ENCODE peak calls at places on chromosomes 16 and 17, in six cellular contexts. One of them, this sample, is unnamed.

GRCh38 chr16:83031524-83031923 is 404.8 kb downstream of the CDH13 start:
- DNase-seq in HCT116: no peak
- DNase-seq in HepG2: no peak
- DNase-seq in K562: no peak
- DNase-seq in H1: no peak
- DNase-seq in NT2/D1: no peak
- DNase-seq in this sample: no peak

GRCh38 chr16:55175389-55175788 is 148.6 kb upstream of the IRX6 start:
- DNase-seq in HCT116: no peak
- DNase-seq in HepG2: no peak
- DNase-seq in K562: no peak
- DNase-seq in H1: no peak
- DNase-seq in NT2/D1: no peak
- DNase-seq in this sample: no peak

GRCh38 chr16:75252049-75252864 is 833 bp upstream of the BCAR1 start:
- DNase-seq in HCT116: no peak
- DNase-seq in HepG2: no peak
- DNase-seq in K562: no peak
- DNase-seq in H1: no peak
- DNase-seq in NT2/D1: no peak
- DNase-seq in this sample: no peak

GRCh38 chr16:83627996-83628395 is 179.8 kb upstream of the HSBP1 start:
- DNase-seq in HCT116: no peak
- DNase-seq in HepG2: no peak
- DNase-seq in K562: no peak
- DNase-seq in H1: no peak
- DNase-seq in NT2/D1: no peak
- DNase-seq in this sample: no peak

GRCh38 chr17:64216385-64217248 is 46.4 kb downstream of the TEX2 start:
- DNase-seq in HCT116: no peak
- DNase-seq in HepG2: peak
- DNase-seq in K562: peak
- DNase-seq in H1: no peak
- DNase-seq in NT2/D1: no peak
- DNase-seq in this sample: peak

GRCh38 chr17:41322903-41323895 is 7.7 kb upstream of the KRTAP17-1 start:
- DNase-seq in HCT116: no peak
- DNase-seq in HepG2: no peak
- DNase-seq in K562: no peak
- DNase-seq in H1: no peak
- DNase-seq in NT2/D1: no peak
- DNase-seq in this sample: no peak

GRCh38 chr16:69314534-69314933 is 3.4 kb downstream of the VPS4A start:
- DNase-seq in HCT116: no peak
- DNase-seq in HepG2: no peak
- DNase-seq in K562: no peak
- DNase-seq in H1: no peak
- DNase-seq in NT2/D1: no peak
- DNase-seq in this sample: no peak

GRCh38 chr17:44910231-44911106 is 4.8 kb downstream of the GFAP start:
- DNase-seq in HCT116: no peak
- DNase-seq in HepG2: no peak
- DNase-seq in K562: no peak
- DNase-seq in H1: no peak
- DNase-seq in NT2/D1: no peak
- DNase-seq in this sample: no peak

GRCh38 chr17:74862108-74862901 is 2.6 kb upstream of the GRIN2C start:
- DNase-seq in HCT116: no peak
- DNase-seq in HepG2: peak
- DNase-seq in K562: peak
- DNase-seq in H1: no peak
- DNase-seq in NT2/D1: no peak
- DNase-seq in this sample: no peak

GRCh38 chr16:67608367-67608766 is 36.6 kb upstream of the CARMIL2 start:
- DNase-seq in HCT116: no peak
- DNase-seq in HepG2: no peak
- DNase-seq in K562: no peak
- DNase-seq in H1: no peak
- DNase-seq in NT2/D1: no peak
- DNase-seq in this sample: no peak

DNA sequence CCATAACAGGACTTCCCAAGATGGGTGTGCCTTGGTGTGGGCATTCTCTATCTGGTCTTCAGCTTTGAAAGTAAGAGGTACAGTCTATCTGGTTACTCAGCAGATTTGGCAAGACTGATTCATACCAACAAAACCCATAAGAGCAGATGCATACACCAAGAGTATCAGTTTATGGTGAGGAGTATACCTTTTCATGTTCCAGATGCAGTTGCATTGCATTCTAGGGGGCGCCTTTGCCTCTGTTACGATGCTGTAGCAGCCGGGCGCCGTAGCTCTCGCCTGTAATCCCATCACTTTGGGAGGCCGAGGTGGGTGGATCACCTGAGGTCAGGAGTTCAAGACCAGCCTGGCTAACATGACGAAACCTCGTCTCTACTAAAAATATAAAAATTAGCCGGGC is 31.1 kb upstream of the CARMIL2 start:
- DNase-seq in HCT116: no peak
- DNase-seq in HepG2: peak
- DNase-seq in K562: no peak
- DNase-seq in H1: peak
- DNase-seq in NT2/D1: no peak
- DNase-seq in this sample: no peak
- TF ChIP-seq ZNF274 in HCT116: no peak
- TF ChIP-seq ZNF274 in HepG2: no peak
- TF ChIP-seq ZNF274 in K562: no peak
- TF ChIP-seq ZNF274 in H1: no peak
- TF ChIP-seq ZNF274 in NT2/D1: no peak
- TF ChIP-seq ZNF274 in this sample: no peak

DNA sequence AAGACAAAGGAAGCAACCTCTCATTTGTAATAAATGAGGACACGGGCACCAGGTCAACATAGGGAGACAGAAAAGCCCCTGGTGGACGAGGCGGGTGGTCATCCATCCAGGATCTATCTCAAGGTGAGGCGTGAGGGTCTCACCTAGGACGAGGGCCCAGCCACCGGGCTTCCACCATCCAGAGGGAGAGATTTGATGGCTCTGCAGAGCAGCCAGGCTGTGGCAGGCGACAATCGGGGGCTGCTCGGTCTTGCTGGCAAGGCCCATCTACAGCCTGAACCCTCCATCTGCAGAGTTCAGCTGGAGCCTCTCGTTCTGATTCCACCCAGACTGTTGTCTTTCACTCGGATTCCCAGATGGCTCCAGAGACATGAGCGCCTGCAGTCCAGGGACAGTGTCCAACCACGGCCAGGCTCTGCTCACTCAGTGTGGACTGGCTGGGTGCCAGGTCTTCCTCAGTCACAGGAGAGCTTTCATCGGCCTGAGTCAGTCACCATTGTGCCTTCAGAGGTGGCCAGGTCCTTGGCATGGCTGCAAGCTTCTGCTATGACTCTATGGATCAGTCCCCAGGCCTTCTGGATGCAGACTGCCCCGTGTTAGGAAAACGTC is 5.9 kb downstream of the LITAFD start:
- DNase-seq in HCT116: no peak
- DNase-seq in HepG2: peak
- DNase-seq in K562: no peak
- DNase-seq in H1: no peak
- DNase-seq in NT2/D1: no peak
- DNase-seq in this sample: no peak
- TF ChIP-seq ZNF274 in HCT116: no peak
- TF ChIP-seq ZNF274 in HepG2: no peak
- TF ChIP-seq ZNF274 in K562: no peak
- TF ChIP-seq ZNF274 in H1: no peak
- TF ChIP-seq ZNF274 in NT2/D1: no peak
- TF ChIP-seq ZNF274 in this sample: no peak

DNA sequence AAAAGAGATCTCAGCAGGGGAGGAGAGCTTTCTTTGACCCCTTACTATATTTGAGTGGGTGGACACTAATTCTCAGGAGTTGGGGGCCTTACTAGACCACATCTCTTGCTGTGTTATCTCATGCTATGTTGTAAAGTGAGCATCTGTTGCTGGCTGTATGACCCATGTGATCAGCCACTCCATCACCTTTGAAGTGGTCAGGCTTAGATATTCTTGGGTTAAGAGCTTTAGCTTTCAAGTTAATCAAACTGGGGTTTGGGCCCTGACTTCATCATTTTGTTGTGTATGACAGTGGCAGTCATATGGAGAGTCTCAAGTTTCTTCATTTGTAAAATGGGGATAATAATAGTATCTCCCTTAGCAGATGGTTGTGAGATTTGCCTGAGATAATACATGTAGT is 201.1 kb downstream of the FTO start:
- DNase-seq in HCT116: no peak
- DNase-seq in HepG2: no peak
- DNase-seq in K562: no peak
- DNase-seq in H1: no peak
- DNase-seq in NT2/D1: no peak
- DNase-seq in this sample: no peak
- TF ChIP-seq ZNF274 in HCT116: no peak
- TF ChIP-seq ZNF274 in HepG2: no peak
- TF ChIP-seq ZNF274 in K562: no peak
- TF ChIP-seq ZNF274 in H1: no peak
- TF ChIP-seq ZNF274 in NT2/D1: no peak
- TF ChIP-seq ZNF274 in this sample: no peak

DNA sequence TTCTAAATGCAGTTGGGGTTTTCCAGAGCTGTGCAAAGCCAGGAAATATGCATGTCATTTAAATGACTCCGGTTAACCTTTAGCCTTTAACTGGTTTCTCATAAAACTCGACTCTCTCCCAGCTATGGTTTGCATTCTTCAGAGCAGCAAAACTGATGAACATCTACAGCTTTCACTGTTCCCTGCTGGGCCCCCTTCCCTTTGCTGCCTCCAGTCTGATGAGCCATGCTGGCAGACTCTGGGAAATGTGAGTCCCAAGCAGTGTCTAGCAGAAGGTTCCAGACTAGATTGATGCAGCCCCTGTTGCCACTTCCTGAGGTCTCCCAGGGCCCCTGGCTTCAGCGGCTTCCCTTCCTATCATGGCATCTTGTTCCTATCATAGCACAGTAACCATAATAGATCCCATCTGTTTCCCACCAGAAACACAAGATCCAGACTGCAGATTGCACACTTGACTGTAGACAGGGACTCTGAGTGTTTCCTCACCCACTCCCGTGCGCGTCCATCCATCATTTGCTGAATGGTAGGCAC is 135.4 kb downstream of the CLEC16A start:
- DNase-seq in HCT116: no peak
- DNase-seq in HepG2: no peak
- DNase-seq in K562: no peak
- DNase-seq in H1: no peak
- DNase-seq in NT2/D1: no peak
- DNase-seq in this sample: no peak
- TF ChIP-seq ZNF274 in HCT116: no peak
- TF ChIP-seq ZNF274 in HepG2: no peak
- TF ChIP-seq ZNF274 in K562: no peak
- TF ChIP-seq ZNF274 in H1: no peak
- TF ChIP-seq ZNF274 in NT2/D1: no peak
- TF ChIP-seq ZNF274 in this sample: no peak

DNA sequence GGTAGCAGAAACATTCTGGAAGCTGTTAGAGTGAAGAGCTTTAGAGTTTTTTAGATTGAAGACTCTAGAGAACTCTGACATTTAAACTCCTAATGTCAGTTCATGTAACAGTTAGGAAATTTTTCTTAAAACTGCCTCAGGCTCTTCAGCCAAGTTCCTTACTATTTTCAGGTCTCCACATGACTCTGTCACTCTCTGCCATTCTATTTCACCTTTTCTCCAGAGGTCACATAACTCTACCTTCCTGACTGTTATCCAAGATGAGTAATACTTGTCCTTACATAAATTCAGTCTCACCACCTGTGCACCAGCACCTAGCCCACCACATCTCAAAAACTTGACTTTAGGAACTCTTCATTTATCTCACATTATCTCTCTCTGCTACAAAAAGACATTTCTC is 347.1 kb upstream of the CA10 start:
- DNase-seq in HCT116: no peak
- DNase-seq in HepG2: no peak
- DNase-seq in K562: no peak
- DNase-seq in H1: no peak
- DNase-seq in NT2/D1: no peak
- DNase-seq in this sample: no peak
- TF ChIP-seq ZNF274 in HCT116: no peak
- TF ChIP-seq ZNF274 in HepG2: no peak
- TF ChIP-seq ZNF274 in K562: no peak
- TF ChIP-seq ZNF274 in H1: no peak
- TF ChIP-seq ZNF274 in NT2/D1: no peak
- TF ChIP-seq ZNF274 in this sample: no peak

GRCh38 chr16:48358419-48358818 is 26.8 kb downstream of the SIAH1 start:
- DNase-seq in HCT116: no peak
- DNase-seq in HepG2: no peak
- DNase-seq in K562: no peak
- DNase-seq in H1: no peak
- DNase-seq in NT2/D1: no peak
- DNase-seq in this sample: no peak

GRCh38 chr16:48359983-48360382 is 25.2 kb downstream of the SIAH1 start:
- DNase-seq in HCT116: no peak
- DNase-seq in HepG2: no peak
- DNase-seq in K562: no peak
- DNase-seq in H1: no peak
- DNase-seq in NT2/D1: no peak
- DNase-seq in this sample: no peak

GRCh38 chr16:48365030-48365600 is 20.1 kb downstream of the SIAH1 start:
- DNase-seq in HCT116: no peak
- DNase-seq in HepG2: no peak
- DNase-seq in K562: no peak
- DNase-seq in H1: no peak
- DNase-seq in NT2/D1: no peak
- DNase-seq in this sample: no peak

GRCh38 chr16:48361540-48361939 is 23.7 kb downstream of the SIAH1 start:
- DNase-seq in HCT116: no peak
- DNase-seq in HepG2: no peak
- DNase-seq in K562: no peak
- DNase-seq in H1: no peak
- DNase-seq in NT2/D1: no peak
- DNase-seq in this sample: no peak

DNA sequence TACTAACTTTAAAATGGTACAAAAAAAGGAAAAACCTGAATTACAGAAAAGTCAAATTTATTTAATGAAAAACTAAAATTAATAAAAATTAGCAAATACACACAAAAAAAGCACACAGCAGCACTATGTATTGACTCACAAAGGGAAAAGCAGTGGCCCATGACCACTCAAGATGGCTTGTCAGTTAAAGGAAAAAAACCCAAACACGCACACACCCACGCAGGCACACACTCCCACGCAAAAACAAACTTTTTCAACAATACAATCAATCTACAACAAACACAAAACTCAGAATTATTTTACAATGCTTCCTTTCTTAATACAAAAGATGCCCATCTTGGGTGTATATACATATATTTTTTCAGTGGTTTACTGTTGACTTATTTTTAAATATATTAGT is 24.2 kb downstream of the SIAH1 start:
- DNase-seq in HCT116: no peak
- DNase-seq in HepG2: no peak
- DNase-seq in K562: no peak
- DNase-seq in H1: no peak
- DNase-seq in NT2/D1: no peak
- DNase-seq in this sample: no peak
- TF ChIP-seq ZNF274 in HCT116: no peak
- TF ChIP-seq ZNF274 in HepG2: no peak
- TF ChIP-seq ZNF274 in K562: no peak
- TF ChIP-seq ZNF274 in H1: no peak
- TF ChIP-seq ZNF274 in NT2/D1: no peak
- TF ChIP-seq ZNF274 in this sample: no peak

This sample was measured in GM12878.